ENCODE peak calls at places on chromosome 13, in five cellular contexts. One of them, this sample, is unnamed. For H3K4me1, the result is how much of the 10 kb centered on the place peaks cover.

GRCh38 chr13:36453518-36453917 is 21.2 kb downstream of the CCNA1 start:
- DNase-seq in Peyer's patch: no peak
- DNase-seq in tibial nerve: no peak
- DNase-seq in tibial artery: no peak
- DNase-seq in stomach: no peak
- DNase-seq in this sample: no peak

GRCh38 chr13:24176351-24177101 is 16.0 kb downstream of the SPATA13 start:
- DNase-seq in tibial nerve: no peak
- DNase-seq in stomach: no peak
- DNase-seq in Peyer's patch: no peak
- DNase-seq in tibial artery: no peak
- DNase-seq in this sample: no peak

GRCh38 chr13:113273856-113274590 is 23.0 kb upstream of the LAMP1 start:
- DNase-seq in tibial artery: peak
- DNase-seq in tibial nerve: no peak
- DNase-seq in Peyer's patch: no peak
- DNase-seq in stomach: no peak
- DNase-seq in this sample: no peak

GRCh38 chr13:38537026-38537425 is 149.9 kb upstream of the FREM2 start:
- DNase-seq in Peyer's patch: no peak
- DNase-seq in tibial nerve: no peak
- DNase-seq in tibial artery: no peak
- DNase-seq in stomach: no peak
- DNase-seq in this sample: no peak

GRCh38 chr13:40401911-40402776 is 264.3 kb downstream of the FOXO1 start:
- DNase-seq in tibial nerve: peak
- DNase-seq in tibial artery: peak
- DNase-seq in stomach: peak
- DNase-seq in Peyer's patch: peak
- DNase-seq in this sample: peak

GRCh38 chr13:74246398-74246975 is 112.3 kb upstream of the KLF12 start:
- DNase-seq in tibial artery: no peak
- DNase-seq in tibial nerve: peak
- DNase-seq in stomach: no peak
- DNase-seq in Peyer's patch: no peak
- DNase-seq in this sample: no peak

GRCh38 chr13:78881054-78881453 is 222.1 kb upstream of the OBI1 start:
- DNase-seq in tibial nerve: no peak
- DNase-seq in tibial artery: no peak
- DNase-seq in Peyer's patch: no peak
- DNase-seq in stomach: no peak
- DNase-seq in this sample: no peak

GRCh38 chr13:75226755-75227435 is 255.1 kb downstream of the TBC1D4 start:
- DNase-seq in Peyer's patch: no peak
- DNase-seq in tibial nerve: no peak
- DNase-seq in stomach: no peak
- DNase-seq in tibial artery: no peak
- DNase-seq in this sample: no peak

GRCh38 chr13:50594276-50594970 is 249.1 kb downstream of the DLEU7 start:
- DNase-seq in Peyer's patch: peak
- DNase-seq in tibial nerve: no peak
- DNase-seq in tibial artery: no peak
- DNase-seq in stomach: no peak
- DNase-seq in this sample: no peak

GRCh38 chr13:39149896-39150295 is 111.6 kb downstream of the NHLRC3 start:
- DNase-seq in tibial nerve: no peak
- DNase-seq in stomach: no peak
- DNase-seq in tibial artery: no peak
- DNase-seq in Peyer's patch: no peak
- DNase-seq in this sample: no peak

GRCh38 chr13:23848019-23848418 is 41.2 kb downstream of the MIPEP start:
- DNase-seq in tibial artery: no peak
- DNase-seq in stomach: no peak
- DNase-seq in Peyer's patch: no peak
- DNase-seq in tibial nerve: no peak
- DNase-seq in this sample: no peak

GRCh38 chr13:38688674-38689073 is 1.8 kb downstream of the FREM2 start:
- DNase-seq in tibial artery: no peak
- DNase-seq in Peyer's patch: no peak
- DNase-seq in tibial nerve: no peak
- DNase-seq in stomach: no peak
- DNase-seq in this sample: no peak

GRCh38 chr13:108755084-108755483 is 125.7 kb downstream of the MYO16 start:
- DNase-seq in tibial nerve: no peak
- DNase-seq in Peyer's patch: no peak
- DNase-seq in tibial artery: no peak
- DNase-seq in stomach: no peak
- DNase-seq in this sample: no peak

GRCh38 chr13:27830010-27830409 is 37.7 kb downstream of the GSX1 start:
- DNase-seq in tibial nerve: peak
- DNase-seq in stomach: peak
- DNase-seq in tibial artery: no peak
- DNase-seq in Peyer's patch: peak
- DNase-seq in this sample: no peak

GRCh38 chr13:95246292-95247082 is 54.8 kb downstream of the ABCC4 start:
- DNase-seq in tibial artery: no peak
- DNase-seq in tibial nerve: no peak
- DNase-seq in Peyer's patch: no peak
- DNase-seq in stomach: no peak
- DNase-seq in this sample: no peak

DNA sequence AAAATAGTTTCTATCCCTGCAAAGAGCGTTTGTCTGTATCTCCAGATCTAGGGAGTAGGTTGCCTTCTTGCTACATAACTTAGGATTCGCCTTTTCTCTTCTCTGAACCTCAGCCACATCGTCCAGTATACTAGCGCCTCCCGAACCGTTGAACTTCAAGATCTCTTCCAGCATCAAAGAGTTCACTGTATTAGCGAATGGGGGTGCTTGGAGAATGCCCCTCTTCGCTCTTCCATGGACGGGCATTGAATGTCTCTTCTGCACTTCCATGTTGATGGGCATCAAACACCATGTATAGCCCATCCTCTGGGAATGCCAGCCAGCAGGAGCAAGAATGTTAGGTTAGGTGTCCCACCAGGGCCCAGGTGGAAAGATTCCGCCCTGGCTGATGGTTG is 570 bp upstream of the OXGR1 start:
- DNase-seq in tibial artery: no peak
- DNase-seq in stomach: no peak
- DNase-seq in tibial nerve: no peak
- DNase-seq in Peyer's patch: no peak
- DNase-seq in this sample: no peak
- H3K4me3 ChIP-seq in tibial artery: peak
- H3K4me3 ChIP-seq in stomach: peak
- H3K4me3 ChIP-seq in tibial nerve: peak
- H3K4me3 ChIP-seq in Peyer's patch: no peak
- H3K4me3 ChIP-seq in this sample: peak

DNA sequence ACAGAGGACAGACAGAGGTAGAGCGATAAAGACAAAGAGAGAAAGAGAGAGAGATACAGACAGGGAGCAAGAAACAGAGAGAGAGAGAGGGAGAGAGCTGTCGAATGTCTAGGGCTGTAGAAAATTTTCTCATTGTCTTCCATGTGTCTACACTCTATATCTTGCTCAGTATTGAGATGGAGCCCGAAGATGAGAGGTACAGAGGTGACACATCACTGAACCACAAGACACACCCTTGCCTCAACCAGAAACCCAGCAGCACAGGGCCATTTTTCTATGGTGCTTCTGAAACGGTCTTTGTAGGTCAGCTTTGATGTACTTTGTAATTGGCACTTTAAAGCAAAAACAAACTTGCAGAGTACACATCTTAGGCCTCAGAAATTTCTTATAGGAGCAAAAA is 111.9 kb downstream of the KL start:
- DNase-seq in tibial nerve: no peak
- DNase-seq in tibial artery: no peak
- DNase-seq in stomach: no peak
- DNase-seq in Peyer's patch: no peak
- DNase-seq in this sample: no peak
- H3K4me1 ChIP-seq in tibial nerve: half or more
- H3K4me1 ChIP-seq in tibial artery: half or more
- H3K4me1 ChIP-seq in stomach: half or more
- H3K4me1 ChIP-seq in Peyer's patch: under half
- H3K4me1 ChIP-seq in this sample: under half

GRCh38 chr13:46170687-46171086 is 11.3 kb downstream of the LCP1 start:
- DNase-seq in tibial nerve: no peak
- DNase-seq in stomach: no peak
- DNase-seq in tibial artery: no peak
- DNase-seq in Peyer's patch: no peak
- DNase-seq in this sample: no peak

GRCh38 chr13:46170268-46170667 is 11.7 kb downstream of the LCP1 start:
- DNase-seq in stomach: peak
- DNase-seq in tibial nerve: no peak
- DNase-seq in Peyer's patch: no peak
- DNase-seq in tibial artery: no peak
- DNase-seq in this sample: no peak

GRCh38 chr13:46172531-46172991 is 9.4 kb downstream of the LCP1 start:
- DNase-seq in tibial nerve: no peak
- DNase-seq in Peyer's patch: peak
- DNase-seq in stomach: no peak
- DNase-seq in tibial artery: no peak
- DNase-seq in this sample: no peak

GRCh38 chr13:46171739-46172138 is 10.2 kb downstream of the LCP1 start:
- DNase-seq in tibial nerve: no peak
- DNase-seq in stomach: no peak
- DNase-seq in Peyer's patch: no peak
- DNase-seq in tibial artery: no peak
- DNase-seq in this sample: no peak

GRCh38 chr13:46171223-46171622 is 10.8 kb downstream of the LCP1 start:
- DNase-seq in tibial artery: no peak
- DNase-seq in stomach: no peak
- DNase-seq in tibial nerve: no peak
- DNase-seq in Peyer's patch: no peak
- DNase-seq in this sample: no peak
- H3K4me3 ChIP-seq in tibial artery: no peak
- H3K4me3 ChIP-seq in stomach: no peak
- H3K4me3 ChIP-seq in tibial nerve: no peak
- H3K4me3 ChIP-seq in Peyer's patch: no peak
- H3K4me3 ChIP-seq in this sample: no peak

GRCh38 chr13:26509491-26509890 is 48.0 kb upstream of the WASF3 start:
- DNase-seq in stomach: no peak
- DNase-seq in tibial nerve: no peak
- DNase-seq in Peyer's patch: no peak
- DNase-seq in tibial artery: no peak
- DNase-seq in this sample: no peak

GRCh38 chr13:26517931-26518330 is 39.6 kb upstream of the WASF3 start:
- DNase-seq in stomach: no peak
- DNase-seq in tibial nerve: no peak
- DNase-seq in tibial artery: no peak
- DNase-seq in Peyer's patch: no peak
- DNase-seq in this sample: no peak

GRCh38 chr13:26515721-26516120 is 41.8 kb upstream of the WASF3 start:
- DNase-seq in tibial artery: no peak
- DNase-seq in stomach: no peak
- DNase-seq in Peyer's patch: no peak
- DNase-seq in tibial nerve: no peak
- DNase-seq in this sample: no peak

GRCh38 chr13:26518433-26519084 is 38.9 kb upstream of the WASF3 start:
- DNase-seq in stomach: no peak
- DNase-seq in tibial nerve: no peak
- DNase-seq in tibial artery: no peak
- DNase-seq in Peyer's patch: no peak
- DNase-seq in this sample: no peak

DNA sequence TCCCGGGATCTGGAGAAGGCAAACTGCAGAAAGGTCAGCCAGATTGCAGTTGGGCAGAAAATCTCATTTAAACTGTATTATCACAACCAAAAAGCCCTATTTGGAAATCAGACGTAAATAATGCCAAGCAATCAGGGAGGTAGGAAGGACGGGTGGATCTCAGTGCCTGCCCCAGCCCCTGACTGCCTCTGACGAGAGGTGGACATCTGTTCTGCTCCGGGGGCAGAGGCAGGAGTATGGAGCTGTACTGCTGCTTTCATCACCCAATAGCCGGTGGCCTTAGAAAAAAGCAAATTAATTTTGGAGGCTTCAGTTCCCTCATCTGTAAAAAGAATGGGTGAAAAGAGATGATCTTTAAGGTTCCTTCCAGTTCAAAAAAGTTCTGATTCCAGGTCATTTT is 43.6 kb upstream of the WASF3 start:
- DNase-seq in stomach: no peak
- DNase-seq in Peyer's patch: no peak
- DNase-seq in tibial artery: no peak
- DNase-seq in tibial nerve: no peak
- DNase-seq in this sample: no peak
- H3K4me1 ChIP-seq in stomach: under half
- H3K4me1 ChIP-seq in Peyer's patch: under half
- H3K4me1 ChIP-seq in tibial artery: under half
- H3K4me1 ChIP-seq in tibial nerve: under half
- H3K4me1 ChIP-seq in this sample: under half